ENCODE peak calls at places on chromosomes 11 and 22, in six cellular contexts. One of them, this sample, is unnamed.

GRCh38 chr11:91305402-91305801 is 919.2 kb upstream of the FAT3 start:
- DNase-seq in body of pancreas: no peak
- DNase-seq in cardiac muscle cell: no peak
- DNase-seq in spleen: no peak
- DNase-seq in ovary: no peak
- DNase-seq in esophagus squamous epithelium: no peak
- DNase-seq in this sample: peak; percentile 41

GRCh38 chr11:70498976-70499801 is 100.9 kb downstream of the CTTN start:
- DNase-seq in body of pancreas: no peak
- DNase-seq in cardiac muscle cell: no peak
- DNase-seq in spleen: peak; percentile 51
- DNase-seq in ovary: no peak
- DNase-seq in esophagus squamous epithelium: no peak
- DNase-seq in this sample: no peak

GRCh38 chr22:38419121-38419863 is 35.7 kb downstream of the KCNJ4 start:
- DNase-seq in body of pancreas: no peak
- DNase-seq in cardiac muscle cell: no peak
- DNase-seq in spleen: peak; percentile 54
- DNase-seq in ovary: no peak
- DNase-seq in esophagus squamous epithelium: no peak
- DNase-seq in this sample: peak; percentile 3

GRCh38 chr22:27992294-27993165 is 73.5 kb upstream of the PITPNB start:
- DNase-seq in body of pancreas: peak; percentile 2
- DNase-seq in cardiac muscle cell: no peak
- DNase-seq in spleen: no peak
- DNase-seq in ovary: peak; percentile 4
- DNase-seq in esophagus squamous epithelium: no peak
- DNase-seq in this sample: no peak

GRCh38 chr22:30537083-30537731 is 9.3 kb downstream of the SEC14L6 start:
- DNase-seq in body of pancreas: no peak
- DNase-seq in cardiac muscle cell: no peak
- DNase-seq in spleen: no peak
- DNase-seq in ovary: peak; percentile 25
- DNase-seq in esophagus squamous epithelium: no peak
- DNase-seq in this sample: no peak

GRCh38 chr11:102534261-102534872 is 3.8 kb upstream of the MMP7 start:
- DNase-seq in body of pancreas: no peak
- DNase-seq in cardiac muscle cell: no peak
- DNase-seq in spleen: no peak
- DNase-seq in ovary: no peak
- DNase-seq in esophagus squamous epithelium: no peak
- DNase-seq in this sample: no peak

GRCh38 chr11:29119116-29119515 is 897.7 kb downstream of the KCNA4 start:
- DNase-seq in body of pancreas: no peak
- DNase-seq in cardiac muscle cell: peak; percentile 53
- DNase-seq in spleen: no peak
- DNase-seq in ovary: no peak
- DNase-seq in esophagus squamous epithelium: no peak
- DNase-seq in this sample: peak; percentile 5

GRCh38 chr11:2128512-2129322 is 10.5 kb downstream of the IGF2 start:
- DNase-seq in body of pancreas: no peak
- DNase-seq in cardiac muscle cell: no peak
- DNase-seq in spleen: no peak
- DNase-seq in ovary: no peak
- DNase-seq in esophagus squamous epithelium: no peak
- DNase-seq in this sample: peak; percentile 69

GRCh38 chr22:48943567-48944432 is 883.9 kb downstream of the BRD1 start:
- DNase-seq in body of pancreas: peak; percentile 28
- DNase-seq in cardiac muscle cell: no peak
- DNase-seq in spleen: peak; percentile 69
- DNase-seq in ovary: no peak
- DNase-seq in esophagus squamous epithelium: no peak
- DNase-seq in this sample: peak; percentile 80

GRCh38 chr11:124894606-124895430 is 2.8 kb downstream of the ROBO4 start:
- DNase-seq in body of pancreas: no peak
- DNase-seq in cardiac muscle cell: no peak
- DNase-seq in spleen: no peak
- DNase-seq in ovary: no peak
- DNase-seq in esophagus squamous epithelium: no peak
- DNase-seq in this sample: no peak

GRCh38 chr11:22458141-22458540 is 120.0 kb downstream of the SLC17A6 start:
- DNase-seq in body of pancreas: no peak
- DNase-seq in cardiac muscle cell: no peak
- DNase-seq in spleen: no peak
- DNase-seq in ovary: no peak
- DNase-seq in esophagus squamous epithelium: no peak
- DNase-seq in this sample: no peak

GRCh38 chr22:50018608-50019291 is 6.2 kb upstream of the IL17REL start:
- DNase-seq in body of pancreas: no peak
- DNase-seq in cardiac muscle cell: no peak
- DNase-seq in spleen: peak; percentile 10
- DNase-seq in ovary: no peak
- DNase-seq in esophagus squamous epithelium: no peak
- DNase-seq in this sample: no peak

GRCh38 chr22:48558606-48559402 is 1268.9 kb downstream of the BRD1 start:
- DNase-seq in body of pancreas: no peak
- DNase-seq in cardiac muscle cell: no peak
- DNase-seq in spleen: no peak
- DNase-seq in ovary: no peak
- DNase-seq in esophagus squamous epithelium: no peak
- DNase-seq in this sample: no peak

GRCh38 chr11:116215471-116216113 is 557.2 kb downstream of the BUD13 start:
- DNase-seq in body of pancreas: no peak
- DNase-seq in cardiac muscle cell: no peak
- DNase-seq in spleen: no peak
- DNase-seq in ovary: no peak
- DNase-seq in esophagus squamous epithelium: no peak
- DNase-seq in this sample: no peak

DNA sequence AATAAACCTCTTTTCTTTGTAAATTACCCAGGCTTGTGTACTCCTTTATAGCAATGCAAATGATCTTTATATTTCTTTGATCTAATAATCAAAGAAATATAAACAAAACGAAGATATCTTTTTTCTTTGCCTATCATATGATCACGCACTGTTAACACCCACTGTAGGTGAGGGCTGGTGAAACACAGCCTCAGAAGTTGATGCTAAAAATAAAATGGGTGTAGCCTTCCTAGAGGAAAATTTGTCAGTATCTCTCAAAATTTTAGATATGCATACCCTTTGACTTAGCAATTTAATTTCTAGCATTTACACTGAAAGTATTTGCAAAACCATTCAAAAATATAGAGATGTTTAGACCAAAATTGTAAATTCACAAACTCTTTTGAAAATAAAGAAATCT is 15.6 kb downstream of the DKK3 start:
- DNase-seq in body of pancreas: no peak
- DNase-seq in cardiac muscle cell: no peak
- DNase-seq in spleen: no peak
- DNase-seq in ovary: no peak
- DNase-seq in esophagus squamous epithelium: no peak
- DNase-seq in this sample: no peak
- H3K36me3 ChIP-seq in body of pancreas: no peaks in the 10 kb centered on the region
- H3K36me3 ChIP-seq in cardiac muscle cell: peaks cover 18% of the 10 kb centered on the region
- H3K36me3 ChIP-seq in spleen: no peaks in the 10 kb centered on the region
- H3K36me3 ChIP-seq in ovary: no peaks in the 10 kb centered on the region
- H3K36me3 ChIP-seq in esophagus squamous epithelium: no peaks in the 10 kb centered on the region
- H3K36me3 ChIP-seq in this sample: no peaks in the 10 kb centered on the region

DNA sequence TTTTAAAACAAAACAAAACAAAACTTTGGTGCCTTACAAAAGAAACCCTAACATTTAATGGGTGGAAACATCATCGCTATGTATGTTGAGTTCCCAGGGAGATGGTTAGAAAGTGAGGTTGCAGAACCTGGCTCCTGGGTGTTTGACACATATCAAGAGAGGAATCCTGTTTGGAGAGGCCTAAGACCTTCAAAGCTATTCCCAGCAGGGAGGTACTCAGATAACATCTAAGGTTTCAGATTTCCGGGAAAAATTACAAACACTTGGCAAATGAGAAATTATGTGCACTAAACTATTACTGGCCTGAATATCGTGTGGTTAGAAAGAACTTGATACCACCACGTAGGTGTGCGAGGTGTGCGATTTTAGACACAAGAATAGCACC is 18.5 kb downstream of the TRIM5 start:
- DNase-seq in body of pancreas: no peak
- DNase-seq in cardiac muscle cell: no peak
- DNase-seq in spleen: no peak
- DNase-seq in ovary: no peak
- DNase-seq in esophagus squamous epithelium: no peak
- DNase-seq in this sample: no peak
- H3K36me3 ChIP-seq in body of pancreas: no peaks in the 10 kb centered on the region
- H3K36me3 ChIP-seq in cardiac muscle cell: peaks cover 10% of the 10 kb centered on the region
- H3K36me3 ChIP-seq in spleen: peaks cover 3% of the 10 kb centered on the region
- H3K36me3 ChIP-seq in ovary: no peaks in the 10 kb centered on the region
- H3K36me3 ChIP-seq in esophagus squamous epithelium: peaks cover 5% of the 10 kb centered on the region
- H3K36me3 ChIP-seq in this sample: no peaks in the 10 kb centered on the region

GRCh38 chr11:95816037-95816436 is 25.7 kb downstream of the CEP57 start:
- DNase-seq in body of pancreas: no peak
- DNase-seq in cardiac muscle cell: no peak
- DNase-seq in spleen: no peak
- DNase-seq in ovary: no peak
- DNase-seq in esophagus squamous epithelium: no peak
- DNase-seq in this sample: no peak

GRCh38 chr11:95821640-95822039 is 31.3 kb downstream of the CEP57 start:
- DNase-seq in body of pancreas: no peak
- DNase-seq in cardiac muscle cell: peak; percentile 55
- DNase-seq in spleen: no peak
- DNase-seq in ovary: no peak
- DNase-seq in esophagus squamous epithelium: no peak
- DNase-seq in this sample: no peak
- H3K36me3 ChIP-seq in body of pancreas: no peaks in the 10 kb centered on the region
- H3K36me3 ChIP-seq in cardiac muscle cell: peaks cover 44% of the 10 kb centered on the region
- H3K36me3 ChIP-seq in spleen: no peaks in the 10 kb centered on the region
- H3K36me3 ChIP-seq in ovary: no peaks in the 10 kb centered on the region
- H3K36me3 ChIP-seq in esophagus squamous epithelium: peaks cover 4% of the 10 kb centered on the region
- H3K36me3 ChIP-seq in this sample: peaks cover 4% of the 10 kb centered on the region

GRCh38 chr22:36284171-36284571 is 31.2 kb downstream of the APOL1 start:
- DNase-seq in body of pancreas: no peak
- DNase-seq in cardiac muscle cell: no peak
- DNase-seq in spleen: peak; percentile 77
- DNase-seq in ovary: no peak
- DNase-seq in esophagus squamous epithelium: no peak
- DNase-seq in this sample: no peak

GRCh38 chr22:36285017-36285416 is 32.1 kb downstream of the APOL1 start:
- DNase-seq in body of pancreas: no peak
- DNase-seq in cardiac muscle cell: no peak
- DNase-seq in spleen: peak; percentile 63
- DNase-seq in ovary: peak; percentile 53
- DNase-seq in esophagus squamous epithelium: no peak
- DNase-seq in this sample: no peak

GRCh38 chr22:36281726-36282077 is 28.8 kb downstream of the APOL1 start:
- DNase-seq in body of pancreas: no peak
- DNase-seq in cardiac muscle cell: no peak
- DNase-seq in spleen: no peak
- DNase-seq in ovary: no peak
- DNase-seq in esophagus squamous epithelium: no peak
- DNase-seq in this sample: no peak

GRCh38 chr22:36280379-36280778 is 27.4 kb downstream of the APOL1 start:
- DNase-seq in body of pancreas: no peak
- DNase-seq in cardiac muscle cell: no peak
- DNase-seq in spleen: no peak
- DNase-seq in ovary: no peak
- DNase-seq in esophagus squamous epithelium: no peak
- DNase-seq in this sample: no peak

DNA sequence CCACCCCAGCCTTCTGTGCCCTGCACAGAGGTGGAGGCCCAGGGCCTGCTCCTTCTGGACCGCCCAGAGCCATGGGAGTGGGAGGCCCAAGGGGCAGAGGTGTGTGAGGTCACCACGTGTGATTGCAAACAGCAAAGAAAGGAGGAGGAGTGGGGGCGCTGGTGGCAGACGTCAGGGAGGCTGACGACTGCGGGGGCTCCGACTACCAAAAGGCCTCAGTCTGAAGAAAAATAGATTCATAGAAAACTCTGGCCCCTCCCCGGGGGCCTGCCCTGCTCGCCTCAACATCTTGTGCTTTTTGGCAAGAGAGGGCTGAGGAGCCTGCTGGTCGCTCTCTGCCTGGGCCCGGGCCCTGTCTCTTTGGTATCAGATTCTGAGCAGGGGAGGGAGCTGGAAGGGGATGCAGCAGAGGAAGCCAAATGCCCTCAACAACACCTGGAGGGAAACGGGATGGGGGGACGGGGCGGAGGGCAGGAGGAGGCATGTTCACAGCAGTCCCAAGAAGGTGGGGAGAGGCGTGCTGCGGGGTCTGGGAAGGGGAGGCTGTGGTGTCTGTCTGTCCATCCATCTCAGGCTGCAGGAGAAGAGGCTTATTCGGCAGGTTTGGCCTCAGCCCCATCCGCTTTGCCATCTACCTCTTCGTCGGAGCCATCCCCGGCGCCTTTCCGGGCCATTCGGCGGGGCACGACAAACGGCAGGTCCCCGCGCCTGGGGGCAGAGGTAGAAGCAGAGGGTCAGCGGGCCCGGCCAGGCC is 29.3 kb downstream of the APOL1 start:
- DNase-seq in body of pancreas: no peak
- DNase-seq in cardiac muscle cell: no peak
- DNase-seq in spleen: peak; percentile 72
- DNase-seq in ovary: no peak
- DNase-seq in esophagus squamous epithelium: no peak
- DNase-seq in this sample: no peak
- H3K36me3 ChIP-seq in body of pancreas: peaks cover 43% of the 10 kb centered on the region
- H3K36me3 ChIP-seq in cardiac muscle cell: peaks cover 49% of the 10 kb centered on the region
- H3K36me3 ChIP-seq in spleen: peaks cover 22% of the 10 kb centered on the region
- H3K36me3 ChIP-seq in ovary: no peaks in the 10 kb centered on the region
- H3K36me3 ChIP-seq in esophagus squamous epithelium: peaks cover 42% of the 10 kb centered on the region
- H3K36me3 ChIP-seq in this sample: no peaks in the 10 kb centered on the region

DNA sequence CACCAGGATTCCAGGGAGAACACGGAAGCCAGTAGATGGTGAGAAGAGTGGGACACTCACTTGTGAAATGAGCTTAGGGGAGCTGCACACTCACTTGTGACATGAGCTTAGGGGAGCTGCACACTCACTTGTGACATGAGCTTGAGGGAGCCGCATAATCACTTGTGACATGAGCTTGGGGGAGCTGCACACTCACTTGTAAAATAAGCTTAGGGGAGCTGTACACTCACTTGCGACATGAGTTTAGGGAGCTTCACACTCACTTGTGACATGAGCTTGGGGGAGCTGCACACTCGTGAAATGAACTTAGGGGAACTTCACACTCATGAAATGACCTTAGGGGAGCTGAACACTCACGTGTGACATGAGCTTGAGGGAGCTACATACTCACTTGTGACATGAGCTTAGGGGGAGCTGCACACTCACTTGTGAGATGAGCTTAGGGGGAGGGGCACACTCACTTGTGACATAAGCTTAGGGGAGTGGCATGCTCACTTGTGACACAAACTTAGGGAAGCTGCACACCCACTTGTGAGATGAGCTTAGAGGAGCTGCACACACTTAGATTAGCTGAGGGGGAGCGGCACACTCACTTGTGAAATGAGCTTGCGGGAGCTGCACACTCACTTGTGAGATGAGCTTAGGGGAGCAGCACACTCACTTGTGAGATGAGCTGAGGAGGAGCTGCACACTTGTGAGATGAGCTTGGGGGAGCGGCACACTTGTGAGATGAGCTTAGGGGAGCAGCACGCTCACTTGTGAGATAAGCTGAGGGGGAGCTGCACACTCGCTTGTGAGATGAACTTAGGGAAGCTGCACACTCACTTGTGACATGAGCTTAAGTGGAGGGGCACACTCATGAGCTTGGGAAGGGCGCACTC is 59.0 kb downstream of the NCAPD3 start:
- DNase-seq in body of pancreas: no peak
- DNase-seq in cardiac muscle cell: no peak
- DNase-seq in spleen: no peak
- DNase-seq in ovary: no peak
- DNase-seq in esophagus squamous epithelium: no peak
- DNase-seq in this sample: no peak
- H3K36me3 ChIP-seq in body of pancreas: peaks cover 7% of the 10 kb centered on the region
- H3K36me3 ChIP-seq in cardiac muscle cell: peaks cover 31% of the 10 kb centered on the region
- H3K36me3 ChIP-seq in spleen: no peaks in the 10 kb centered on the region
- H3K36me3 ChIP-seq in ovary: no peaks in the 10 kb centered on the region
- H3K36me3 ChIP-seq in esophagus squamous epithelium: peaks cover 17% of the 10 kb centered on the region
- H3K36me3 ChIP-seq in this sample: no peaks in the 10 kb centered on the region

This sample was measured in hepatocyte.